ENCODE peak calls at places on chromosomes 12 and 14, in four cellular contexts. L is fibroblast of the conjunctiva; E is stimulated activated CD4-positive, alpha-beta T cell treated with anti-CD3 and anti-CD28 coated beads, Interleukin-15, amount 100 ng/mL, for 1 hour; T is RWPE2. M is an unnamed sample.

GRCh38 chr14:31880935-31881334 is 196.2 kb upstream of the ARHGAP5 start:
- DNase-seq in L (peak), E (no peak), T (no peak), M (peak)

GRCh38 chr12:47574252-47575021 is 131.4 kb downstream of the RPAP3 start:
- DNase-seq in L (no peak), E (no peak), T (no peak), M (no peak)

GRCh38 chr12:53533476-53533875 is 26.2 kb upstream of the NPFF start:
- DNase-seq in L (no peak), E (no peak), T (no peak), M (no peak)

GRCh38 chr12:5621329-5621728 is 189.4 kb downstream of the NTF3 start:
- DNase-seq in L (no peak), E (no peak), T (no peak), M (no peak)

GRCh38 chr14:34755215-34755614 is 40.8 kb upstream of the CFL2 start:
- DNase-seq in L (no peak), E (no peak), T (no peak), M (no peak)

GRCh38 chr12:31589896-31590729 is 823 bp downstream of the DENND5B start:
- DNase-seq in L (peak), E (peak), T (peak), M (peak)

GRCh38 chr14:68733086-68733621 is 59.7 kb downstream of the ZFP36L1 start:
- DNase-seq in L (no peak), E (no peak), T (no peak), M (no peak)

GRCh38 chr14:72479471-72479931 is 414.4 kb downstream of the DPF3 start:
- DNase-seq in L (no peak), E (no peak), T (no peak), M (no peak)

GRCh38 chr14:103104654-103105511 is 10.4 kb downstream of the EXOC3L4 start:
- DNase-seq in L (no peak), E (peak), T (no peak), M (no peak)

GRCh38 chr12:65025070-65025469 is 96.0 kb downstream of the WIF1 start:
- DNase-seq in L (no peak), E (no peak), T (no peak), M (no peak)

GRCh38 chr14:99936738-99937474 is 128.3 kb upstream of the EVL start:
- DNase-seq in L (no peak), E (no peak), T (no peak), M (no peak)

GRCh38 chr12:6771091-6771495 is 1.2 kb upstream of the LAG3 start:
- DNase-seq in L (no peak), E (no peak), T (no peak), M (no peak)

GRCh38 chr14:21510735-21511657 is at the start of gene METTL3:
- DNase-seq in L (peak), E (peak), T (peak), M (peak)

GRCh38 chr14:24269910-24270536 is 1.4 kb downstream of the RABGGTA start:
- DNase-seq in L (no peak), E (no peak), T (no peak), M (no peak)

GRCh38 chr12:99600388-99600787 is 47.2 kb upstream of the GARIN6 start:
- DNase-seq in L (no peak), E (no peak), T (no peak), M (no peak)

M was measured in amniotic stem cell.